ENCODE peak calls at places on chromosomes 13 and 19, in seven cellular contexts. U is pancreas; Z is mucosa of descending colon; I is GM04503; Q is stimulated activated naive CD4-positive, alpha-beta T cell; X is HAP-1; H is activated naive CD8-positive, alpha-beta T cell treated with anti-CD3 and anti-CD28 coated beads for 36 hours. N is an unnamed sample.

GRCh38 chr13:103898481-103898880 is 832.3 kb upstream of the SLC10A2 start:
- DNase-seq in U (no peak), Z (no peak), I (no peak), Q (no peak), X (no peak), H (no peak), N (no peak)

GRCh38 chr19:51194527-51195315 is 30.2 kb upstream of the CD33 start:
- DNase-seq in U (no peak), Z (no peak), I (no peak), Q (no peak), X (no peak), H (no peak), N (no peak)

GRCh38 chr13:30581582-30581981 is 36.1 kb upstream of the USPL1 start:
- DNase-seq in U (no peak), Z (no peak), I (no peak), Q (no peak), X (no peak), H (no peak), N (no peak)

GRCh38 chr19:36420961-36421748 is 2.7 kb upstream of the ZFP82 start:
- DNase-seq in U (peak; percentile 12), Z (no peak), I (peak; percentile 1), Q (no peak), X (no peak), H (peak; percentile 9), N (no peak)

GRCh38 chr13:111384441-111385181 is 64.2 kb downstream of the TEX29 start:
- DNase-seq in U (no peak), Z (no peak), I (no peak), Q (peak; percentile 62), X (no peak), H (no peak), N (no peak)

GRCh38 chr19:49200238-49200862 is 42.8 kb downstream of the TRPM4 start:
- DNase-seq in U (no peak), Z (peak; percentile 75), I (no peak), Q (no peak), X (no peak), H (peak; percentile 5), N (no peak)

GRCh38 chr19:3723883-3724282 is 15.7 kb downstream of the TJP3 start:
- DNase-seq in U (no peak), Z (no peak), I (no peak), Q (no peak), X (peak; percentile 28), H (no peak), N (no peak)

GRCh38 chr13:30915691-30916541 is 9.8 kb downstream of the MEDAG start:
- DNase-seq in U (no peak), Z (no peak), I (no peak), Q (no peak), X (no peak), H (no peak), N (no peak)

GRCh38 chr19:58305065-58305931 is at the start of gene ERVK3-1:
- DNase-seq in U (peak; percentile 95), Z (peak; percentile 98), I (peak; percentile 86), Q (peak; percentile 92), X (peak; percentile 96), H (peak; percentile 96), N (peak; percentile 89)

GRCh38 chr19:29013988-29014387 is 199.0 kb downstream of the UQCRFS1 start:
- DNase-seq in U (no peak), Z (no peak), I (no peak), Q (no peak), X (no peak), H (no peak), N (no peak)

GRCh38 chr19:18603255-18603957 is 3.2 kb downstream of the CRLF1 start:
- DNase-seq in U (no peak), Z (peak; percentile 29), I (no peak), Q (no peak), X (no peak), H (no peak), N (no peak)

GRCh38 chr19:556611-557382 is 12.9 kb downstream of the GZMM start:
- DNase-seq in U (no peak), Z (peak; percentile 61), I (no peak), Q (no peak), X (no peak), H (no peak), N (no peak)

GRCh38 chr19:17902701-17903100 is 30.1 kb upstream of the CCDC124 start:
- DNase-seq in U (no peak), Z (no peak), I (peak; percentile 45), Q (no peak), X (no peak), H (no peak), N (no peak)

GRCh38 chr13:100532836-100533435 is 55.7 kb downstream of the GGACT start:
- DNase-seq in U (peak; percentile 31), Z (no peak), I (no peak), Q (no peak), X (no peak), H (no peak), N (no peak)

GRCh38 chr13:66992683-66993082 is 237.5 kb downstream of the PCDH9 start:
- DNase-seq in U (no peak), Z (no peak), I (no peak), Q (no peak), X (no peak), H (no peak), N (no peak)

GRCh38 chr13:77729502-77730221 is 32.2 kb downstream of the SLAIN1 start:
- DNase-seq in U (no peak), Z (no peak), I (no peak), Q (no peak), X (no peak), H (peak; percentile 44), N (no peak)

GRCh38 chr19:18294467-18294864 is 13.0 kb upstream of the JUND start:
- DNase-seq in U (no peak), Z (peak; percentile 92), I (no peak), Q (peak; percentile 83), X (no peak), H (peak; percentile 93), N (no peak)

GRCh38 chr19:38932425-38933179 is 1.9 kb downstream of the MRPS12 start:
- DNase-seq in U (peak; percentile 36), Z (peak; percentile 63), I (no peak), Q (peak; percentile 4), X (no peak), H (peak; percentile 35), N (peak; percentile 20)